ENCODE peak calls at places on chromosomes 11 and 22, in seven cellular contexts. R is fibroblast of the aortic adventitia, A is ascending aorta, S is cardiac fibroblast, M is brain microvascular endothelial cell, J is prostate gland, W is tibial nerve. T is an unnamed sample.

GRCh38 chr11:35236667-35237003 is 97.7 kb downstream of the CD44 start:
- DNase-seq in R (no peak), A (no peak), S (peak), M (peak), J (no peak), W (no peak), T (no peak)

GRCh38 chr22:25848954-25849353 is 107.0 kb downstream of the MYO18B start:
- DNase-seq in R (no peak), A (no peak), S (no peak), M (no peak), J (no peak), W (no peak), T (no peak)

GRCh38 chr22:49239264-49240015 is 588.2 kb downstream of the BRD1 start:
- DNase-seq in R (no peak), A (no peak), S (no peak), M (no peak), J (no peak), W (no peak), T (no peak)

GRCh38 chr11:132913295-132913694 is 619.0 kb downstream of the OPCML start:
- DNase-seq in R (no peak), A (no peak), S (no peak), M (no peak), J (no peak), W (no peak), T (no peak)

GRCh38 chr11:70019576-70020011 is 58.5 kb upstream of the ANO1 start:
- DNase-seq in R (peak), A (no peak), S (peak), M (no peak), J (no peak), W (no peak), T (no peak)

GRCh38 chr11:26025680-26026079 is 306.2 kb upstream of the ANO3 start:
- DNase-seq in R (peak), A (no peak), S (peak), M (peak), J (no peak), W (no peak), T (no peak)

GRCh38 chr11:64918056-64918455 is 1.0 kb upstream of the ATG2A start:
- DNase-seq in R (peak), A (peak), S (peak), M (peak), J (no peak), W (no peak), T (no peak)

GRCh38 chr11:70399681-70400112 is 1.4 kb downstream of the CTTN start:
- DNase-seq in R (peak), A (peak), S (peak), M (peak), J (peak), W (peak), T (peak)

GRCh38 chr11:57180141-57180561 is 1.6 kb upstream of the LRRC55 start:
- DNase-seq in R (no peak), A (no peak), S (no peak), M (no peak), J (no peak), W (no peak), T (no peak)

GRCh38 chr11:60849641-60850520 is 5.9 kb downstream of the PTGDR2 start:
- DNase-seq in R (no peak), A (no peak), S (no peak), M (no peak), J (no peak), W (no peak), T (no peak)

GRCh38 chr22:49934144-49934890 is 15.9 kb downstream of the CRELD2 start:
- DNase-seq in R (peak), A (no peak), S (peak), M (no peak), J (peak), W (no peak), T (peak)

GRCh38 chr11:133082851-133083488 is 449.3 kb downstream of the OPCML start:
- DNase-seq in R (no peak), A (no peak), S (peak), M (peak), J (peak), W (no peak), T (no peak)

GRCh38 chr11:117887431-117888139 is 11.1 kb upstream of the FXYD6 start:
- DNase-seq in R (no peak), A (no peak), S (no peak), M (no peak), J (no peak), W (no peak), T (no peak)

GRCh38 chr22:48919851-48920589 is 907.7 kb downstream of the BRD1 start:
- DNase-seq in R (no peak), A (no peak), S (no peak), M (no peak), J (no peak), W (no peak), T (no peak)

GRCh38 chr22:29872989-29873388 is 10.0 kb upstream of the MTMR3 start:
- DNase-seq in R (no peak), A (no peak), S (no peak), M (no peak), J (no peak), W (no peak), T (no peak)

GRCh38 chr11:11977206-11977938 is 31.1 kb downstream of the DKK3 start:
- DNase-seq in R (peak), A (peak), S (peak), M (peak), J (peak), W (peak), T (no peak)

GRCh38 chr11:110297726-110298297 is 1.4 kb upstream of the RDX start:
- DNase-seq in R (peak), A (no peak), S (no peak), M (no peak), J (no peak), W (no peak), T (peak)

GRCh38 chr11:110295086-110295485 is 1.3 kb downstream of the RDX start:
- DNase-seq in R (no peak), A (no peak), S (no peak), M (no peak), J (no peak), W (no peak), T (no peak)

GRCh38 chr11:110297082-110297725 is 790 bp upstream of the RDX start:
- DNase-seq in R (peak), A (no peak), S (peak), M (peak), J (no peak), W (no peak), T (no peak)

GRCh38 chr11:110295487-110296225 is 758 bp downstream of the RDX start:
- DNase-seq in R (peak), A (peak), S (peak), M (peak), J (peak), W (peak), T (peak)

DNA sequence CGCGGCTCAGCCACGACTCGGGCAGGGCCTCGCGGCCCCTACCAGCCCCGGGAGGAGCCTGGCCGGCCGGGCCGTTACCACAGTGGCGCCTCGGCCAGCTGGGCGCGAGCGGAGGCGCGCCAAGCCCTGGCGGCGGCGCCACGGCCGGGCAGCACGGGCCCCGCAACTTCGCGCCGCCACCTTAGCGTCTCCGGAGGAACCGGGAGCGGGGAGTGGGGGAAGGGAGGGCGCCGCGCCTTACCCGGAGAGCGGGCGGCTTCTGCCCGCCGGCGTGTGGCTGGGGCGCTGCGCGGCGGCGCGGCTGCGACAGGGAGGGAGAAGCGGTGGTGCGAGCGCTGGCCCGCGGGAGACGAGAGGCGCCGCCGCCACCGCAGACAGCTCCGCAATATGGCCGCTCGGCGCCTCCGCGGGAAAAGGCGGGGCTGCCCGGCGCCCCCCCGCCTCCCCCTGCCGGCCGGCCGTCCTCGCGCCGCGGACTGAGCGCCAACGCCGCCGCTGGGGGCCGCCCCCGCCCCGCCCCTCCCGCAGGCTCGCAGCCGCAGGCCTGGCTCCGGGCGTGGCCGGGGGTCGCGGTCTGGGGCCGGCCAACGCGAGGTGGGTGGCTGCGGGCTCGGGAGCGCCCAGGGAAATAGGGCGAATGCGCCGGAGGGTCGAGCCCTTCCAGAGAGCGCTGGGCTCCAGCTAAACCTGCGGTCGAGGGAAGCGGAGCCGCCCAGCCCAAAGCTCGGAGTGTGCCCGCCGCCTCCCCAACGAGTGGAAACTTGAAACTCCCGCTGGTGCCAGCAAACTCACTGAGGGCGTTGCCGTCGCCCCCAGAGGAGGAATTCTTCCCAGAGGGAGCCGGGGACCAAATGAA is at the start of gene RDX:
- DNase-seq in R (peak), A (peak), S (peak), M (peak), J (peak), W (peak), T (peak)
- TF ChIP-seq CTCF in R (no peak), A (peak), S (no peak), M (no peak), J (no peak), W (peak), T (no peak)

GRCh38 chr11:72807021-72807693 is 7.1 kb upstream of the ATG16L2 start:
- DNase-seq in R (peak), A (no peak), S (no peak), M (no peak), J (no peak), W (no peak), T (no peak)
- TF ChIP-seq CTCF in R (no peak), A (no peak), S (no peak), M (no peak), J (no peak), W (no peak), T (no peak)

GRCh38 chr11:43937434-43938411 is 4.7 kb upstream of the C11orf96 start:
- DNase-seq in R (peak), A (no peak), S (peak), M (peak), J (no peak), W (no peak), T (no peak)
- TF ChIP-seq CTCF in R (peak), A (no peak), S (peak), M (peak), J (no peak), W (no peak), T (no peak)

GRCh38 chr11:44101098-44101497 is 5.6 kb downstream of the EXT2 start:
- DNase-seq in R (no peak), A (no peak), S (no peak), M (no peak), J (no peak), W (no peak), T (no peak)
- TF ChIP-seq CTCF in R (no peak), A (no peak), S (no peak), M (no peak), J (no peak), W (no peak), T (no peak)

DNA sequence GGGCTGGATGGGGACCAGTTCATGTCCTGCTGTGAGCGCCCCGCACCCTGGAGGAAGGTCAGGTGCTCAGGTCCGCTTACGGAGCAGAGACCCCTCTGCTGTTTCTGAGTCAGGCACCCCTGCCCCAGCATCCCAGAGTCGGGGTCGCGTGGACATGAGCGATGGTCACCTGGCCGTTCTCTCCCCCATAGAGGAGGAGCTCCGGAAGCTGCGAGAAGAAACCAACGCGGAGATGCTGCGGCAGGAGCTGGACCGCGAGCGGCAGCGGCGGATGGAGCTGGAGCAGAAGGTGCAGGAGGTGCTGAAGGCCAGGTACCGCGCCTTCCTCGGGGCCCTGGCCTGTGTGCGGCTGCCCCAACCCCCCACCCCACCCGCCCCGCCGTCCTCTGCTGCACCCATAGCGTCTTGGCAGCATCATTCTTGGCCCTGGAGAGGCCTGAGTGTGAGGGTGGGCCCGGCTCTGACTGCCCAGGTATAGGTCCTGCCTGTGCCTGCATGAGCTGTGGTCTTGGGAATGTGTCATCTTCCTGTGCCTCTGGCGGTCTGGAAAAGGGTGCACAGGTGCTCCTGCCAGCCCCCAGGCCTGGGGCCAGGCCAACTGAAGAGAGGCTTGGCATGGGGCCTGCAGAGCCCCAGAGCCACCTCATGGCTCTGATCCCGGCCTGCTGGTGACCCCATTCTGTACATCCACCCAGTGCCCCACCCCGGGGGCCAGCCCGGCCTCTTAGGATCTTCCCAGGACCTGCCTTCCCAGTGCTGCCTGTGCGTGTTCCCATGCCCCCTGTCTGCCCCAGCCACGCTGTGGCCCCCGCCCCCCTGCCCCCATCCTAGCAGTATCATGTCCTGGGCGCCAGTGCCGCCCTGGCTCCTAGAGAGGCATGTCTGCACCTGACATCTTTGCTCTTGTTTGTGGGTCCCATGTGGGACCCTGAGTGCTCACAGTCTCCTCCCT is 38.1 kb downstream of the GRAMD4 start:
- DNase-seq in R (no peak), A (no peak), S (no peak), M (no peak), J (peak), W (no peak), T (no peak)
- TF ChIP-seq CTCF in R (no peak), A (no peak), S (no peak), M (no peak), J (no peak), W (no peak), T (no peak)

GRCh38 chr11:114116357-114116756 is 56.8 kb downstream of the ZBTB16 start:
- DNase-seq in R (no peak), A (no peak), S (no peak), M (no peak), J (no peak), W (no peak), T (no peak)

GRCh38 chr11:114111369-114112042 is 52.0 kb downstream of the ZBTB16 start:
- DNase-seq in R (no peak), A (peak), S (peak), M (peak), J (no peak), W (no peak), T (no peak)

GRCh38 chr11:114116800-114117199 is 57.3 kb downstream of the ZBTB16 start:
- DNase-seq in R (no peak), A (no peak), S (no peak), M (no peak), J (no peak), W (no peak), T (no peak)

GRCh38 chr11:114110948-114111347 is 51.4 kb downstream of the ZBTB16 start:
- DNase-seq in R (no peak), A (peak), S (peak), M (no peak), J (peak), W (no peak), T (no peak)

GRCh38 chr11:114115406-114116054 is 56.0 kb downstream of the ZBTB16 start:
- DNase-seq in R (no peak), A (peak), S (no peak), M (no peak), J (no peak), W (no peak), T (no peak)
- TF ChIP-seq CTCF in R (no peak), A (no peak), S (no peak), M (no peak), J (no peak), W (no peak), T (no peak)

DNA sequence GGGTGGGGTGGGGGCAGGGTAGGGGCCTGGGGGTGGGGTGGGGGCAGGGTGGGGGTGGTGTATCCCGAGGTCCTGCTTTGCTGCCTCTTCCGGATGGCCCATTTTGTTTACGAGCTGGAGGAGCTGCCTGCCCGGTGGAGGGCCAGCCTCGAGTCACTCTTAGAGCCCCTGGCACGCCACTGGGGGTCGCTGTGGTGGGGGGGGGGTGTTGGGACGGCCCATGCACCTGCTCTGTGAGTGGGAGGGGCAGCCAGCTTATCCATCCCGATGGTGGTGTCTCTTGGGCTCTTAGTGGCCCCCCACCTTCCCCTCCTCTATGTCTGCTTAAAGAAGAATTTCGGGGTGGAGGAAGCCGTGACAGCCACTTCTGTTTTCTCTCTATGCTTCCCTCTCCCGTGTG is 24.6 kb downstream of the MRGPRD start:
- DNase-seq in R (no peak), A (no peak), S (no peak), M (no peak), J (no peak), W (no peak), T (no peak)
- TF ChIP-seq CTCF in R (peak), A (no peak), S (peak), M (peak), J (no peak), W (no peak), T (no peak)